ENCODE peak calls at places on chromosomes 13 and 19, in five cellular contexts. F is neural crest cell, N is tibial artery, D is hepatocyte, U is body of pancreas. S is an unnamed sample.

GRCh38 chr19:14433454-14434156 is 499 bp downstream of the PKN1 start:
- DNase-seq in F (no peak), N (no peak), D (peak), U (peak), S (no peak)

GRCh38 chr13:48006396-48006795 is 5.3 kb upstream of the SUCLA2 start:
- DNase-seq in F (no peak), N (no peak), D (no peak), U (no peak), S (no peak)

GRCh38 chr13:54357284-54357933 is 1328.8 kb downstream of the OLFM4 start:
- DNase-seq in F (no peak), N (no peak), D (no peak), U (peak), S (no peak)

GRCh38 chr13:111399334-111399733 is 78.9 kb downstream of the TEX29 start:
- DNase-seq in F (no peak), N (peak), D (no peak), U (no peak), S (no peak)

GRCh38 chr19:12984143-12984627 is 11.1 kb upstream of the NFIX start:
- DNase-seq in F (no peak), N (no peak), D (no peak), U (no peak), S (no peak)

GRCh38 chr19:47107201-47107952 is 6.2 kb downstream of the ZC3H4 start:
- DNase-seq in F (no peak), N (no peak), D (peak), U (peak), S (no peak)

GRCh38 chr13:47455581-47455980 is 545.5 kb downstream of the SUCLA2 start:
- DNase-seq in F (no peak), N (no peak), D (no peak), U (peak), S (no peak)

GRCh38 chr19:31146546-31147183 is 202.6 kb downstream of the TSHZ3 start:
- DNase-seq in F (no peak), N (no peak), D (no peak), U (no peak), S (no peak)

GRCh38 chr13:113837554-113838355 is 26.1 kb downstream of the GAS6 start:
- DNase-seq in F (no peak), N (peak), D (peak), U (peak), S (peak)

GRCh38 chr19:13093407-13094284 is 9.0 kb downstream of the LYL1 start:
- DNase-seq in F (peak), N (peak), D (peak), U (peak), S (peak)

GRCh38 chr13:30442854-30443379 is 20.6 kb downstream of the UBE2L5 start:
- DNase-seq in F (no peak), N (no peak), D (no peak), U (no peak), S (no peak)

GRCh38 chr13:28204690-28205443 is 66.5 kb downstream of the PAN3 start:
- DNase-seq in F (no peak), N (no peak), D (no peak), U (no peak), S (no peak)

GRCh38 chr13:52599037-52599852 is 43.0 kb upstream of the HNRNPA1L2 start:
- DNase-seq in F (no peak), N (no peak), D (no peak), U (no peak), S (no peak)

GRCh38 chr19:28168557-28168956 is 1044.4 kb downstream of the UQCRFS1 start:
- DNase-seq in F (no peak), N (no peak), D (no peak), U (no peak), S (no peak)

GRCh38 chr13:74316531-74316930 is 182.3 kb upstream of the KLF12 start:
- DNase-seq in F (no peak), N (no peak), D (no peak), U (no peak), S (no peak)

GRCh38 chr13:42804244-42804868 is 23.0 kb downstream of the FAM216B start:
- DNase-seq in F (no peak), N (no peak), D (no peak), U (no peak), S (no peak)

GRCh38 chr13:77329133-77330008 is 2.5 kb upstream of the MYCBP2 start:
- DNase-seq in F (peak), N (peak), D (peak), U (peak), S (peak)

GRCh38 chr19:43784251-43784980 is 3.6 kb upstream of the KCNN4 start:
- DNase-seq in F (no peak), N (peak), D (peak), U (no peak), S (no peak)

GRCh38 chr13:95833126-95833525 is 156.2 kb downstream of the DNAJC3 start:
- DNase-seq in F (no peak), N (no peak), D (no peak), U (no peak), S (no peak)

GRCh38 chr19:51320258-51320657 is 8.8 kb downstream of the IGLON5 start:
- DNase-seq in F (no peak), N (no peak), D (no peak), U (peak), S (peak)

GRCh38 chr19:32642771-32643170 is 32.2 kb downstream of the ANKRD27 start:
- DNase-seq in F (no peak), N (no peak), D (no peak), U (no peak), S (no peak)

GRCh38 chr13:30148171-30148754 is 159.1 kb downstream of the KATNAL1 start:
- DNase-seq in F (no peak), N (no peak), D (no peak), U (no peak), S (no peak)

GRCh38 chr19:42368765-42369164 is 21.3 kb downstream of the CNFN start:
- DNase-seq in F (no peak), N (no peak), D (no peak), U (no peak), S (no peak)

GRCh38 chr19:8141726-8142524 is 7.5 kb downstream of the FBN3 start:
- DNase-seq in F (no peak), N (no peak), D (no peak), U (peak), S (no peak)

GRCh38 chr13:38008636-38009035 is 139.1 kb upstream of the TRPC4 start:
- DNase-seq in F (no peak), N (no peak), D (peak), U (no peak), S (no peak)

GRCh38 chr19:3398114-3398899 is 31.9 kb downstream of the NFIC start:
- DNase-seq in F (no peak), N (peak), D (peak), U (peak), S (no peak)

GRCh38 chr13:36612242-36612641 is 61.6 kb upstream of the SERTM1 start:
- DNase-seq in F (no peak), N (no peak), D (no peak), U (no peak), S (no peak)

GRCh38 chr13:106382569-106382968 is 152.9 kb downstream of the EFNB2 start:
- DNase-seq in F (no peak), N (no peak), D (no peak), U (no peak), S (no peak)

GRCh38 chr13:46388846-46389245 is 1.8 kb upstream of the RUBCNL start:
- DNase-seq in F (no peak), N (no peak), D (no peak), U (no peak), S (no peak)

GRCh38 chr19:14616310-14616870 is 33.5 kb downstream of the CLEC17A start:
- DNase-seq in F (no peak), N (no peak), D (no peak), U (no peak), S (no peak)

GRCh38 chr13:72662548-72662947 is 64.9 kb downstream of the MZT1 start:
- DNase-seq in F (no peak), N (no peak), D (no peak), U (no peak), S (no peak)

DNA sequence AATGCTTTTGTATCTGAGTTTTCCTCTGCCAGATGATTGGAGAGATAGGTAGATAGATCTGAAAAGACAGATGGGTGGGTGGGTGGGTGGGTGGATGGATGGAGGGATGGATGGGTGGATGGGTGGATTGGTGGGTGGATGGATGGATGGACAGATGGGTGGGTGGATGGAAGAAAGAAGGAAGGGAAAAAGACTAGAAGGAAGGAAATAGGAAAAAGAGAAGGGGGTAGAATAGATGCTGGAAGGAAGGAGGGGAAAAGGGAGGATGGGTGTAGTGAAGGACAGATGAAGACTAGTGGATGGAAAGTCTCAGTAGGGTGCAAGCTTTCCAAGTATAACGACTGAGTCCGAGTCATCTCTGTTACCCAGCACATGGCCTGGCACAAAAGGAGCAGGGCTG is 19.0 kb upstream of the FBL start:
- DNase-seq in F (no peak), N (no peak), D (no peak), U (no peak), S (no peak)
- TF ChIP-seq CTCF in F (no peak), N (no peak), D (no peak), U (no peak), S (no peak)

GRCh38 chr19:38850231-38850975 is 617 bp upstream of the HNRNPL start:
- DNase-seq in F (peak), N (peak), D (peak), U (peak), S (peak)
- TF ChIP-seq CTCF in F (peak), N (peak), D (peak), U (peak), S (no peak)

GRCh38 chr19:2338055-2338615 is 9.7 kb downstream of the SPPL2B start:
- DNase-seq in F (no peak), N (no peak), D (no peak), U (no peak), S (peak)

GRCh38 chr19:2336528-2337328 is 8.2 kb downstream of the SPPL2B start:
- DNase-seq in F (no peak), N (no peak), D (no peak), U (no peak), S (peak)

GRCh38 chr19:2338751-2339643 is 10.5 kb downstream of the SPPL2B start:
- DNase-seq in F (no peak), N (no peak), D (no peak), U (no peak), S (peak)

GRCh38 chr19:2335848-2336247 is 7.4 kb downstream of the SPPL2B start:
- DNase-seq in F (no peak), N (no peak), D (no peak), U (no peak), S (peak)

GRCh38 chr19:2337329-2337707 is 8.8 kb downstream of the SPPL2B start:
- DNase-seq in F (peak), N (no peak), D (peak), U (peak), S (peak)
- TF ChIP-seq CTCF in F (peak), N (no peak), D (peak), U (peak), S (peak)

DNA sequence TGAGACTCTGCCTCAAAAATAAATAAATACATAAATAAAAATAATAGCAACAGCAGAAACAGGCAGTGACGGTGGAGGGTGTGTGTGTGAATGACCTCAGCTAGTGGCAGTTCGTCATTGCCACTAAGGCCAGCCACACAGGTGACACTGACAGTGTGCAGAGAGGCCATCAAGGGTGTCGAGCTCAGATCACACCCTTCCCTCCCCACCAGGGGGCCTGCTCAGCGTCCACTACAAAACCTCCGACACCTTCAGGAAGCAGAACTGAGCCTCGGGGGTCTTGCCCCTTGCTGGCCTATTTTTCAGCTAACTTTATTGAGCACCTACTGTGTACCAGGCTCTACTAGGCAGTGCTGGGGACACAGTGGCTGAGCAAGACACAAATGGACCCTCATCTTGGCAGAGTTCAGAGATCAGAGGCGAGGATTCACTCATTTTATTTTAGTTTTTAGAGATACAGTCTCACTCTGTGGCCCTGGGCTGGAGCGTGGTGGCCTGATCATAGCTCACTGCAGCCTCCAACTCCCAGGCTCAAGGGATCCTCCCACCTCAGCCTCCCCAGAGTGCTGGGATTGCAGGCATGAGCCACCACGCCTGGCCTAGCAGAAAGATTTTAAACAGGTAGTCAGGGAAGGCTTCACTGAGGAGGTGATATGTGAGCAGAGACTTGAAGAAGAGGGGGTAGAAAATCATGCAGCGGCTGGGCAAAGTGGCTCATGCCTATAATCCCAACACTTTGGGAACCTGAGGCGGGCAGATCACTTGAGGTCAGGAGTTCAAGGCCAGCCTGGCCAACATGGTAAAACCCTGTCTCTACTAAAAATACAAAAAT is 30.3 kb upstream of the SEMA6B start:
- DNase-seq in F (peak), N (no peak), D (peak), U (peak), S (peak)
- TF ChIP-seq CTCF in F (peak), N (no peak), D (peak), U (peak), S (peak)

DNA sequence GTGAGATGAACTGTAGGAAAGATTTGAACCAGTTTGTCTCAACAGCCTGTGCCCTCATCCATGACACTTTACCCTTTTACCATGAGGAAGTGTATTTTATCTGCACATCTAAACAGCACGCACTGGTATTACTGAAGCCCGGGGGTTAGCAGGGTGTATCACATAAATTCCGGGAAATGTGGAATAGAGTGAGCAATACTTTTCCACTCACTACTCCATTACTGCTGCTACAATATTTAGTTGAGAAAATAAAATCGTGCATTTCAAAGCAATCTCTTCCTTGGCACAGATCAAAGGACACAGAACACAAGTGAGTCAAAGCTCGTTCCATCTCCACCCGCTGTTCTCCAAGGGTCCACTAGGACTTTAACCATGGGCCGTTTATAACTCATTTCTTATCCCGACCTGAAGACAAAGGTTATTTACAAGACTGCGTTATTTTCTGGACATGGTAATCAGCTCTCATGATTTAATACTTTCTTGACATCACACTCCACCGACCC is 35.2 kb downstream of the STK24 start:
- DNase-seq in F (no peak), N (no peak), D (no peak), U (no peak), S (no peak)
- TF ChIP-seq CTCF in F (no peak), N (no peak), D (no peak), U (no peak), S (no peak)

GRCh38 chr19:10828981-10829821 is 6.8 kb downstream of the TMED1 start:
- DNase-seq in F (no peak), N (no peak), D (no peak), U (no peak), S (no peak)
- TF ChIP-seq CTCF in F (peak), N (no peak), D (no peak), U (no peak), S (no peak)

DNA sequence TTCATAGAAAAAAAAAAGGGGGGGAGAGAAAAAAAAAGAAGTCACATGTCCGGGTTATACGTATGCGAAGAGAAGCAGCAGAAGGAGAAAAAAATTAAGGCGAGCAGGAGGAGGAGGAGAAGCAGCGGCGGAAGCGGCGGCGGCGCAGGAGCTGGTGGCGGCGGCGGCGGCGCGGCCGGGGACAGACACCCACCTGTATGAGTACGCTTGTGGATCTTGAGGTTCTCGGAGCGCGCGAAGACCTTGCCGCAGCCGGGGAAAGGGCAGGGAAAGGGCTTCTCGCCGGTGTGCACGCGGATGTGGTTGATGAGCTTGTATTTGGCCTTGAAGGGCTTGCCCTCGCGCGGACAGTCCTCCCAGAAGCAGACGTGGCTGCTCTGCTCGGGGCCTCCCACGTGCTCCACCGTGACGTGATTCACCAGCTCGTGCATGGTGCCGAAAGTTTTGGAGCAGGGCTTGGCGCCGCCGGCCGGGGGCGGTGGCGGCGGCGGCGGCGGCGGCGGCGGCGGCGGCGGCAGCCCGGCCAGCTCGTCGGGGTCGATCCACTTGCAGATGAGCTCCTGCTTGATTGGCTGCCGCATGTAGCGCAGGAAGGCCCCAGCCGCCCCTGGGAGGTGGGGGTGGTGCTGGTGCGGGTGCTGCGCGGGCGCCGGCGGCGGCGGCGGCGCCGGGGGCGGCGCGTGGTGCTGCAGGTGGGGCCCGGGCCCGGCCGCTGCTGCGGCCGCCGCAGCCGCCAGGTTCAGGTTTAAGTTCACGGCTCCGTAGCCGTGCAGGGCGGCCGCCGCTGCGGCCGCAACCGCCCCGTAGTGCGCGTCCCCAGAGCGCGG is 1.4 kb downstream of the ZIC5 start:
- DNase-seq in F (no peak), N (no peak), D (no peak), U (no peak), S (no peak)
- TF ChIP-seq CTCF in F (no peak), N (no peak), D (no peak), U (no peak), S (no peak)

GRCh38 chr13:20360835-20361412 is 128.8 kb upstream of the GJB6 start:
- DNase-seq in F (no peak), N (no peak), D (no peak), U (no peak), S (no peak)

GRCh38 chr13:20358022-20358421 is 125.9 kb upstream of the GJB6 start:
- DNase-seq in F (no peak), N (no peak), D (no peak), U (no peak), S (no peak)

GRCh38 chr13:20356437-20356836 is 124.3 kb upstream of the GJB6 start:
- DNase-seq in F (no peak), N (no peak), D (no peak), U (no peak), S (no peak)

GRCh38 chr13:20360041-20360491 is 127.9 kb upstream of the GJB6 start:
- DNase-seq in F (no peak), N (no peak), D (no peak), U (peak), S (no peak)

DNA sequence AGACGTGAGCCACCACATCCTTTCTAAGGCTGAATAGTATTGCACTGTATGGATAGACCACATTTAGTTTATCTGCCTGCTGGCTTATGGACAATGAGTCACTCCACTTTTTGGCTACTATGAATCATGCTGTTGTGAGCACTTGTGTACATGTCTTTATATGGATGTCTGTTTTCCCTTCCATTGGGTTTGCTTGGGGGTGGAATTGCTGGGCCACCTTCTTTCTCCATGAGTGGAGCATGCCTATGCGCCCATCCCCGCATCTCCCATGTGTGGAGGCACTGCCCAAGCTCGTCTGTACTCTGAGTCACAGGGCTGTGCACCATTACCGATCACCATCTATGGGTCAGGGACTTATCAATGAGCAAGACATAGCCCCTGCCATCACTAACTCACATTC is 127.2 kb upstream of the GJB6 start:
- DNase-seq in F (no peak), N (no peak), D (no peak), U (no peak), S (no peak)
- TF ChIP-seq CTCF in F (no peak), N (no peak), D (no peak), U (no peak), S (no peak)

GRCh38 chr13:20118268-20119140 is 42.3 kb downstream of the GJA3 start:
- DNase-seq in F (peak), N (peak), D (peak), U (peak), S (peak)
- TF ChIP-seq CTCF in F (peak), N (no peak), D (no peak), U (no peak), S (peak)

GRCh38 chr13:109610517-109610916 is 175.9 kb downstream of the IRS2 start:
- DNase-seq in F (no peak), N (no peak), D (peak), U (peak), S (no peak)
- TF ChIP-seq CTCF in F (peak), N (no peak), D (peak), U (peak), S (no peak)

S was measured in glutamatergic neuron.